ENCODE peak calls at places on chromosomes 6 and 20, in six cellular contexts. Z, A, R, W, T and X are unnamed samples. For H3K36me3, the result is how much of the 10 kb centered on the place peaks cover.

GRCh38 chr6:169263836-169264608 is 10.4 kb upstream of the THBS2 start:
- DNase-seq in Z (no peak), A (no peak), R (peak), W (peak), T (no peak), X (no peak)

GRCh38 chr6:158609455-158610155 is 34.9 kb downstream of the DYNLT1 start:
- DNase-seq in Z (no peak), A (no peak), R (no peak), W (no peak), T (no peak), X (no peak)

GRCh38 chr20:12414446-12415274 is 497.0 kb downstream of the BTBD3 start:
- DNase-seq in Z (peak), A (no peak), R (no peak), W (no peak), T (no peak), X (no peak)

GRCh38 chr6:20708367-20709124 is 174.3 kb downstream of the CDKAL1 start:
- DNase-seq in Z (no peak), A (no peak), R (peak), W (no peak), T (no peak), X (no peak)

GRCh38 chr6:140544431-140544830 is 1170.0 kb upstream of the CITED2 start:
- DNase-seq in Z (no peak), A (no peak), R (no peak), W (no peak), T (no peak), X (no peak)

GRCh38 chr6:100378576-100378975 is 86.1 kb downstream of the SIM1 start:
- DNase-seq in Z (no peak), A (no peak), R (no peak), W (no peak), T (no peak), X (no peak)

GRCh38 chr6:5125152-5126006 is 40.2 kb downstream of the PPP1R3G start:
- DNase-seq in Z (no peak), A (no peak), R (peak), W (no peak), T (no peak), X (no peak)

GRCh38 chr6:163554663-163555062 is 140.1 kb downstream of the QKI start:
- DNase-seq in Z (peak), A (peak), R (peak), W (peak), T (peak), X (peak)

GRCh38 chr20:59566631-59567524 is 37.5 kb upstream of the PHACTR3 start:
- DNase-seq in Z (no peak), A (no peak), R (no peak), W (no peak), T (no peak), X (no peak)

GRCh38 chr6:166604328-166604727 is 17.9 kb upstream of the RAMACL start:
- DNase-seq in Z (no peak), A (no peak), R (no peak), W (no peak), T (no peak), X (no peak)

GRCh38 chr6:11251553-11252358 is 19.3 kb upstream of the NEDD9 start:
- DNase-seq in Z (no peak), A (peak), R (peak), W (peak), T (peak), X (no peak)

GRCh38 chr6:31203345-31203979 is 33.0 kb upstream of the POU5F1 start:
- DNase-seq in Z (no peak), A (no peak), R (peak), W (no peak), T (no peak), X (peak)

GRCh38 chr6:14082771-14083170 is 34.8 kb upstream of the CD83 start:
- DNase-seq in Z (no peak), A (no peak), R (no peak), W (no peak), T (no peak), X (no peak)
- H3K27ac ChIP-seq in Z (no peak), A (no peak), R (no peak), W (no peak), T (no peak), X (no peak)

GRCh38 chr6:43355862-43356590 is 13.4 kb downstream of the ZNF318 start:
- DNase-seq in Z (peak), A (no peak), R (peak), W (no peak), T (no peak), X (no peak)
- H3K36me3 ChIP-seq in Z (half or more), A (under half), R (under half), W (under half), T (half or more), X (half or more)

GRCh38 chr6:44387346-44388134 is at the start of gene CDC5L:
- DNase-seq in Z (peak), A (peak), R (peak), W (peak), T (peak), X (peak)

GRCh38 chr6:44388135-44388487 is 605 bp downstream of the CDC5L start:
- DNase-seq in Z (no peak), A (no peak), R (no peak), W (no peak), T (peak), X (no peak)

GRCh38 chr6:44390158-44390683 is 2.7 kb downstream of the CDC5L start:
- DNase-seq in Z (no peak), A (no peak), R (no peak), W (no peak), T (no peak), X (no peak)

GRCh38 chr6:44386929-44387345 is 569 bp upstream of the CDC5L start:
- DNase-seq in Z (no peak), A (no peak), R (peak), W (no peak), T (no peak), X (no peak)

GRCh38 chr6:44388876-44389275 is 1.4 kb downstream of the CDC5L start:
- DNase-seq in Z (no peak), A (no peak), R (no peak), W (no peak), T (no peak), X (no peak)
- H3K4me3 ChIP-seq in Z (peak), A (no peak), R (no peak), W (no peak), T (peak), X (peak)

DNA sequence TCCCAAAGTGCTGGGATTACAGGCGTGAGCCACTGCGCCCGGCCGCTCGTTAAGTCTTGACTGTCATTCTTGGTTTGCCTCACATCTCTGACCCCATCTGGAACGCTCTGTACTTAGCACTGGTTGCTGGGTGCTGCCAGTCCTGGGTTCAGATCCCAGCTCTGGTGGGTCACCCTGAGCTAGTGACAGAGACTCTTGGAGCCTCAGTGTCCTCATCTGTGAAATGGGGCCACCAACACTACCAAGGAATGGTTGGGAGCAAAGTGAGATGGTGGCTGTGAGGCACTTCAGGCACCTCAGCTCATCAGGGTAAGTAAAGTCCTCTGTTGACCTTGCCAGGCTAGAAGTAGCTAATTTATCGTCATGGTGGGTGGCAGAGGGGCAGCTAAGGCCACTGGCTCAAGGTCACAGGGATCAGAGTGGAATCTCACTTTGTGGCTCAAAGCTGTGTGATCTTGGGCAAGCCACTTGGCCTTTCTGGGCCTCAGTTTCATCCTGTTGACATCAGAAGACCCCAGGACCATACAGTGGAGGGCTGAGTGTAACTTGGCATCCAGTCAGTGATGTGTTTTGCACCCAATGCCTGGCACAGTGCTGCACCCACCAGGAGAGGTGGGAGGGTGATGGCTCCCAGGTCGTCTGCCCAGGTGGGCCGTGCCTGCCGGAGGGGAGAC is 46.7 kb downstream of the UBE2V1 start:
- DNase-seq in Z (no peak), A (no peak), R (no peak), W (no peak), T (no peak), X (no peak)
- H3K27ac ChIP-seq in Z (no peak), A (no peak), R (no peak), W (no peak), T (no peak), X (no peak)

DNA sequence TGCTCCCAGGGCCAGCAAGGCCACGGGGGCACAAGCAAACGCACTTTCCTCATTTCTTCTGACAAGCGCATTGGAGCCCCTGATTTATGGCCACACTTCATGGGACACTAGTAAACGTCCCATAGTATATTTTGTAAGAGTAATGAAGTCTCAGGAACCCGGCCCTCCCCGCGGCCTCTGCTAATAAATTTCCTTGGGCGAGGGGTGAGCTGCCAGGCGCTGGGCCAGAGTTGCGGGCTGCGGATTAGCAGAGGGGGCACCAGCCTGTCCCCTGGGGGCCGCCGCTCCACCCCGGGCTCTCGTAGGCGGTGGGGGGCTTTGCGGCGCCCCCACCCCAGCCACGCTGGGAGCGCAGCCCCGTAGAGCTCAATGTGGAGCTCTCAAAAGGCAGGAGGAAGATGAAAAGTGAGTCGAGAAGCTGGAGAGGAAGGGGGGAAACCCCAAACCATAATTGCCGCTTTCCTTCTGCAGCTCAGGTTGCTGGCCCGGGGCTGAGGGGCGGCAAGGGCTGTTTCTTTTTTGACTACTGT is 173.6 kb downstream of the CDC5L start:
- DNase-seq in Z (no peak), A (no peak), R (no peak), W (no peak), T (no peak), X (no peak)
- H3K36me3 ChIP-seq in Z (under half), A (under half), R (under half), W (under half), T (under half), X (under half)